ENCODE peak calls at places on chromosomes 16 and 17, in four cellular contexts. H, G, A and B are unnamed samples.

GRCh38 chr16:87416826-87417471 is 24.8 kb downstream of the MAP1LC3B start:
- DNase-seq in H (no peak), G (peak; percentile 78), A (no peak), B (no peak)

GRCh38 chr17:52827526-52827925 is 669.0 kb upstream of the CA10 start:
- DNase-seq in G (no peak), H (no peak), A (no peak), B (peak; percentile 70)

GRCh38 chr16:14366974-14367707 is 262.9 kb downstream of the PARN start:
- DNase-seq in G (no peak), H (no peak), A (no peak), B (no peak)

GRCh38 chr17:31834448-31834847 is 24.6 kb downstream of the COPRS start:
- DNase-seq in A (no peak), G (no peak), H (no peak), B (no peak)

GRCh38 chr16:86343733-86344585 is 166.4 kb upstream of the FOXF1 start:
- DNase-seq in A (no peak), G (no peak), H (no peak), B (peak; percentile 36)

GRCh38 chr17:7281074-7281952 is at the start of gene SLC2A4:
- DNase-seq in G (peak; percentile 95), H (peak; percentile 96), A (peak; percentile 93), B (peak; percentile 96)

GRCh38 chr16:920722-921121 is 50.1 kb downstream of the LMF1 start:
- DNase-seq in A (peak; percentile 30), H (no peak), G (no peak), B (no peak)

GRCh38 chr17:50212121-50212843 is 10.9 kb upstream of the COL1A1 start:
- DNase-seq in G (peak; percentile 71), H (no peak), A (no peak), B (no peak)

GRCh38 chr16:30761427-30761927 is 385 bp downstream of the CFAP119 start:
- DNase-seq in A (no peak), G (no peak), H (no peak), B (no peak)

GRCh38 chr16:27701381-27701780 is 151.4 kb downstream of the KATNIP start:
- DNase-seq in G (no peak), H (no peak), A (no peak), B (no peak)

GRCh38 chr16:60741810-60742209 is 1294.4 kb downstream of the CDH8 start:
- DNase-seq in G (no peak), A (no peak), H (no peak), B (no peak)

GRCh38 chr16:3654249-3654991 is at the start of gene DNASE1:
- DNase-seq in G (peak; percentile 83), A (no peak), H (peak; percentile 66), B (no peak)

GRCh38 chr17:50114849-50115357 is 15.1 kb downstream of the SAMD14 start:
- DNase-seq in H (peak; percentile 45), G (no peak), A (no peak), B (no peak)

GRCh38 chr16:19005561-19006445 is 22.1 kb downstream of the TMC7 start:
- DNase-seq in G (no peak), A (no peak), H (peak; percentile 39), B (no peak)

GRCh38 chr17:42720996-42721583 is 23.8 kb downstream of the EZH1 start:
- DNase-seq in H (no peak), A (no peak), G (no peak), B (peak; percentile 54)

GRCh38 chr17:42167807-42168206 is 13.0 kb upstream of the RAB5C start:
- DNase-seq in G (no peak), H (no peak), A (no peak), B (no peak)

GRCh38 chr17:39980402-39981206 is at the start of gene PSMD3:
- DNase-seq in A (peak; percentile 99), H (peak; percentile 99), G (peak; percentile 99), B (peak; percentile 100)

GRCh38 chr16:694187-694862 is 4.1 kb upstream of the WDR24 start:
- DNase-seq in H (no peak), G (no peak), A (no peak), B (no peak)

GRCh38 chr17:20009302-20010098 is at the start of gene SPECC1:
- DNase-seq in A (peak; percentile 55), G (peak; percentile 83), H (peak; percentile 89), B (peak; percentile 63)

GRCh38 chr16:89243664-89244063 is 26.2 kb downstream of the ZNF778 start:
- DNase-seq in A (no peak), H (no peak), G (no peak), B (no peak)

GRCh38 chr16:89244754-89245153 is 27.3 kb downstream of the ZNF778 start:
- DNase-seq in H (no peak), G (no peak), A (no peak), B (no peak)

GRCh38 chr16:89237733-89238132 is 20.2 kb downstream of the ZNF778 start:
- DNase-seq in H (no peak), G (no peak), A (no peak), B (no peak)

GRCh38 chr16:89242795-89243200 is 25.3 kb downstream of the ZNF778 start:
- DNase-seq in A (no peak), G (no peak), H (no peak), B (no peak)

GRCh38 chr16:89241187-89242003 is 23.9 kb downstream of the ZNF778 start:
- DNase-seq in G (peak; percentile 87), A (peak; percentile 66), H (peak; percentile 65), B (peak; percentile 46)
- TF ChIP-seq POLR2AphosphoS5 in G (peak; percentile 46), A (peak; percentile 76), H (peak; percentile 50), B (peak; percentile 15)

GRCh38 chr17:76726231-76726765 is at the start of gene JMJD6:
- DNase-seq in A (peak; percentile 96), G (peak; percentile 98), H (peak; percentile 97), B (peak; percentile 97)
- TF ChIP-seq POLR2A in A (peak; percentile 59), G (peak; percentile 73), H (no peak), B (peak; percentile 96)

GRCh38 chr17:64575431-64575830 is 68.7 kb downstream of the CEP95 start:
- DNase-seq in G (no peak), A (no peak), H (no peak), B (no peak)
- H3K27ac ChIP-seq in G (no peak overlapping the region), A (no peak overlapping the region), H (no peak overlapping the region), B (no peak overlapping the region)

GRCh38 chr16:79186196-79186595 is 414.3 kb downstream of the MAF start:
- DNase-seq in A (no peak), G (no peak), H (no peak), B (no peak)

GRCh38 chr16:79185681-79186080 is 414.9 kb downstream of the MAF start:
- DNase-seq in A (no peak), G (no peak), H (no peak), B (no peak)

GRCh38 chr16:79182618-79183017 is 417.9 kb downstream of the MAF start:
- DNase-seq in H (no peak), G (no peak), A (no peak), B (no peak)

GRCh38 chr16:79183571-79183970 is 417.0 kb downstream of the MAF start:
- DNase-seq in H (no peak), A (no peak), G (no peak), B (no peak)

DNA sequence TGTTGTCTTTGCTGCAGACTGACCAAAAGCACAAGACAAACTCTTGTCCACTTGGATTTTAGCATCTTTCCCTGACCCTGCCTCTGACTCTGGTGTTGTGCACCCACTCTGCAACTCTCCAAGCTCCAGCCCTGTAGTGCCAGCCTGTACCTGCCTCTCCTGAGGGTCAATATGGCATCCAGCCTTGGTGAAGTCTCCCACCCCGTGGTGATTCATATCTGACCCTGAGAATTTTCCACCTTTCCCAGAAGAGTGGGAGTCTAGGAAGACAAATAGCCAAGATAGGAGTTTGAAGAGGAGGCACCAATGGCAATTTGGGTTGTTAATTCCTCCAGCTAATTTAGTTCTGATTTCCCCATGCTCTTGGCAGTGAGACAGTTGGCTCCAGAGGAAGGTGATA is 416.1 kb downstream of the MAF start:
- DNase-seq in A (no peak), G (no peak), H (no peak), B (no peak)
- TF ChIP-seq POLR2AphosphoS5 in A (no peak), G (no peak), H (no peak), B (no peak)

DNA sequence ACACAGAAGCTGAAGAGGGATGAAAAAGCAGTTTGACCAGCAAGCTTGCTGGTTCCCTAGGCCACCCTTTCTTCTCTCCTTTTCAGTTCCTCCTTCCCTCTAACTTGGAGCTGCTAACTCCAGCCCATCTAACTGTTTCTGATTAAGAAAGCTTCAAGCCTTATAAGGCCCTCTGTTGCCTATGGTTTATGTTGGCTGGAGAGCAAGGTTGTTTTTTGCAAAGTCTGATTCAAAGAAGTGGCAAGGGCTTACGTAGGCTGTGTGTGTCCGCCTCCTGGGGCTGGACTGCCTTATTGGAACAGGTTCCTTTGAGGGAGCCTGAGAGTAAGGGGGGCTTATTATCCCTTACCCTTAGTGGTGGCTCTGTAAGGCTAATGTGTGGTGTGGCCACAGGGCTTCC is 7.1 kb downstream of the AKAP1 start:
- DNase-seq in A (peak; percentile 62), H (no peak), G (no peak), B (no peak)
- TF ChIP-seq POLR2A in A (no peak), H (no peak), G (no peak), B (no peak)

DNA sequence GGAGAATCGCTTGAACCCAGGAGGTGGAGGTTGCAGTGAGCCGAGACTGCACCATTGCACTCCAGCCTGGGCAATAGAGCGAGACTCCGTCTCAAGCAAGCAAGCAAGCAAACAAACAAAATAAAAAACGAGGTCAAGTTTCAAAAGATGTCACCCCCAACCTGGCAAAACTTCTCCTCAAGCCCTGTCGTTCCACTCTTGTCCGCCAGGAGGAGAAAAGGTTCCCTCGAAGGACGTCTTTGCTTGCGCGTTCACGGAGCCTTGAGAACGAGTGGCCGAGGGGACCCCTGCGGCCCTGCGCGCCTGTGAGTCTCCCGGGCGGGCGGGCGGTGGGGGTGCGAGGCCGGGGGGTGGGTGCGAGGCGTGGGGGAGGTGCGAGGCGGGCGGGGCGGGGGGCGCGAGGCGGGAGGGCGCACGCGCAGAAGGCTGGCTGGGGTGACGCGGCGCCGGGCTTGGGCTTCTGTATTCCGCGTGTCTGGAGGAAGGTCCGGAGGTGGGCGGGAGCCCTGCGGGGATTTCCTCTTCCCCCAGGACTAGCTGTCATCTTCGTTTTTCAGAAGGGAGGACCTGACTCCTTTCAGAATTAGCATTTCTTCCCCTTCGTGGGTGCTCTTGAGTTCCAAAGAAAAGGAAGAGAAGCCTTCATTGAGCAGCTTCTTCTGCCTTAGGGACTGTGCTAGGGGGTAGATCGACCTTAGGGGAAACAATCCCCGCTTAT is 3.7 kb downstream of the SLC52A1 start:
- DNase-seq in G (peak; percentile 88), H (peak; percentile 81), A (peak; percentile 70), B (peak; percentile 65)
- H3K27ac ChIP-seq in G (peak overlapping the region; percentile 10), H (peak overlapping the region; percentile 55), A (peak overlapping the region; percentile 74), B (peak overlapping the region; percentile 44)

GRCh38 chr17:47676510-47676909 is 17.5 kb upstream of the TBKBP1 start:
- DNase-seq in A (no peak), H (no peak), G (no peak), B (no peak)

GRCh38 chr17:47674503-47674902 is 19.5 kb upstream of the TBKBP1 start:
- DNase-seq in H (no peak), A (no peak), G (no peak), B (no peak)

GRCh38 chr17:47676199-47676472 is 17.8 kb upstream of the TBKBP1 start:
- DNase-seq in G (no peak), A (no peak), H (no peak), B (no peak)

GRCh38 chr17:47675380-47676198 is 18.4 kb upstream of the TBKBP1 start:
- DNase-seq in G (no peak), A (no peak), H (no peak), B (no peak)

DNA sequence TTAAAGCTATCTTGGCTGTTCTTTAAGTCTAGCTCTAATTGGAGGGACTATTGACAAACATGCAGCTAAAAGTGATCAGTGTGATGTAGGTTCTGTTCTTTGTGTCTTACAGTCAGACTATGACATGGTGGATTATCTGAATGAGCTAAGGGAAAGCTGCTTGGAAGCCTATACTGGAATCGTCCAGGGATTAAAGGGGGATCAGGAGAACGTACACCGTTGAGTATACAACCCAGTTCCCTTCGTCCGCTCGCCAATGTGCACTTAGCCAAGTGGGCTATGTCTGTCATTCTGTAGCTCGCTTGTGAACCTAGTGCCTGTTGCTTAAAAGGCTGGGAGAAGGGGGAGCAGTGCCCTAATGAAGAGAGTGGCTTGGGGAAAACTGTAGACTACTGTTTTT is 15.8 kb upstream of the TBKBP1 start:
- DNase-seq in H (no peak), G (no peak), A (no peak), B (no peak)
- TF ChIP-seq POLR2AphosphoS5 in H (no peak), G (no peak), A (no peak), B (no peak)